ENCODE peak calls at places on chromosome 21, in four cellular contexts. Y is stomach, H is astrocyte, P is fibroblast of lung. J is an unnamed sample. For H3K4me1, the result is how much of the 10 kb centered on the place peaks cover.

GRCh38 chr21:34037446-34037845 is 35.9 kb upstream of the MRPS6 start:
- DNase-seq in Y (no peak), H (peak), P (no peak), J (no peak)

GRCh38 chr21:26320541-26320940 is 150.0 kb upstream of the APP start:
- DNase-seq in Y (no peak), H (no peak), P (no peak), J (no peak)

GRCh38 chr21:42405064-42406059 is 1.7 kb downstream of the UBASH3A start:
- DNase-seq in Y (no peak), H (no peak), P (no peak), J (no peak)

GRCh38 chr21:35095859-35096291 is 46.8 kb upstream of the RUNX1 start:
- DNase-seq in Y (no peak), H (peak), P (peak), J (no peak)

GRCh38 chr21:41851090-41851790 is 27.9 kb downstream of the PRDM15 start:
- DNase-seq in Y (no peak), H (no peak), P (no peak), J (no peak)

GRCh38 chr21:42010507-42011493 is 640 bp upstream of the ZBTB21 start:
- DNase-seq in Y (no peak), H (peak), P (no peak), J (no peak)

GRCh38 chr21:32256873-32257620 is 21.8 kb downstream of the MIS18A start:
- DNase-seq in Y (peak), H (peak), P (peak), J (no peak)

GRCh38 chr21:17270234-17270633 is 242.6 kb upstream of the CXADR start:
- DNase-seq in Y (no peak), H (peak), P (peak), J (no peak)

GRCh38 chr21:41786521-41786987 is 19.7 kb upstream of the RIPK4 start:
- DNase-seq in Y (peak), H (peak), P (no peak), J (no peak)

GRCh38 chr21:28207776-28208175 is 784.9 kb downstream of the LTN1 start:
- DNase-seq in Y (no peak), H (peak), P (peak), J (no peak)

GRCh38 chr21:29499734-29500343 is 201.1 kb downstream of the BACH1 start:
- DNase-seq in Y (no peak), H (no peak), P (peak), J (no peak)

GRCh38 chr21:45341261-45341660 is 53.6 kb upstream of the POFUT2 start:
- DNase-seq in Y (no peak), H (no peak), P (no peak), J (no peak)

GRCh38 chr21:45341779-45342178 is 54.1 kb upstream of the POFUT2 start:
- DNase-seq in Y (no peak), H (peak), P (no peak), J (no peak)

GRCh38 chr21:45340515-45340914 is 52.8 kb upstream of the POFUT2 start:
- DNase-seq in Y (no peak), H (no peak), P (no peak), J (no peak)

GRCh38 chr21:45338326-45339017 is 50.8 kb upstream of the POFUT2 start:
- DNase-seq in Y (no peak), H (no peak), P (no peak), J (no peak)

DNA sequence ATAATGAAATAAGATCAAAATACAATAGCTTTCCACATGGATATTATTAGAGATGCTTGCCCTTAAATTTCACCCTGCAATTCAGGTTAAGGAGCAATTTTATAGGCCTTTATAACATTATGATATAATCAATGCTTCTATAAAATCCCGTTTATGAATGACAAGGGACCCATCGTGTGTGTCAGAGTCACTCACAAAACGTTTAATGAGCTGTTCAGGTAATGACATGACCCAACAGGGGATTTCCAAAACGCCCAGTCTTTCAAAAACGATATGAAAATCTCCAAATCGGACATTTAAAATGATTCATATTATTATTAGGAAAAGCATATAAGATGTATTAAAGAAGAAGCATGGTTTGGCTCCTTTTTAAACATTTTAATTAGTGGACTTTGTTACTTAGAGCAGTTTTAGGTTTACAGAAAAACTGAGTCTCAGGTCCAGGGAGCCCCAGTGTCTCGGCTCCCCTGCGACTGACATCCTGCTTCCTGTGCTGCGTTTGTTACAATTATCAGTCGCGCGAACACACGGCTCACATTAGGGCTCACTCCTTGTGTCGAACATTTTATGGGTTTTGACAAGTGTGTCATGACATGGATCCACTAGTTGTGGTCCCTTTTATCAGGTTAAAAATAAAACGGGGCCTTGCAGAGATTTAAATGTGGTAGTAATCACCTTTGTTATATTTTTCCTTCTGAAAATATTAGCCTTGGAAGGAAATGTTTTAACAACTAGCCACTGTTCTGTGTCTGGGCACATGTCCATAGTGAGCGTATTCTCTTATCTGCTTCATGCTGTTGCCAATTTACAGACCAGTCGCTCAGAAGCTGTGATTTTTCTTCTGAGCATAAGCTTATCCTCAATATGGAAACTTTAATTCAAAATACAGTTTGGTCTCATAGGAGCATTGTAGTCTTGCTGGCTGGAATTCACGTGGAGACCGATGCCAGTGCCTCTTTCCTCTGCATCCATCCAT is 52.0 kb upstream of the POFUT2 start:
- DNase-seq in Y (no peak), H (no peak), P (no peak), J (no peak)
- H3K4me1 ChIP-seq in Y (under half), H (under half), P (under half), J (under half)

GRCh38 chr21:38621132-38621531 is 122.9 kb upstream of the ERG start:
- DNase-seq in Y (no peak), H (no peak), P (no peak), J (no peak)
- TF ChIP-seq CTCF in Y (no peak), H (no peak), P (no peak), J (peak)

GRCh38 chr21:45894107-45894810 is 87.3 kb upstream of the COL6A1 start:
- DNase-seq in Y (no peak), H (peak), P (peak), J (no peak)

GRCh38 chr21:45893166-45894106 is 88.1 kb upstream of the COL6A1 start:
- DNase-seq in Y (no peak), H (no peak), P (no peak), J (no peak)

GRCh38 chr21:45897191-45898027 is 84.2 kb upstream of the COL6A1 start:
- DNase-seq in Y (no peak), H (no peak), P (no peak), J (no peak)

GRCh38 chr21:45895778-45896370 is 85.7 kb upstream of the COL6A1 start:
- DNase-seq in Y (no peak), H (no peak), P (no peak), J (no peak)

DNA sequence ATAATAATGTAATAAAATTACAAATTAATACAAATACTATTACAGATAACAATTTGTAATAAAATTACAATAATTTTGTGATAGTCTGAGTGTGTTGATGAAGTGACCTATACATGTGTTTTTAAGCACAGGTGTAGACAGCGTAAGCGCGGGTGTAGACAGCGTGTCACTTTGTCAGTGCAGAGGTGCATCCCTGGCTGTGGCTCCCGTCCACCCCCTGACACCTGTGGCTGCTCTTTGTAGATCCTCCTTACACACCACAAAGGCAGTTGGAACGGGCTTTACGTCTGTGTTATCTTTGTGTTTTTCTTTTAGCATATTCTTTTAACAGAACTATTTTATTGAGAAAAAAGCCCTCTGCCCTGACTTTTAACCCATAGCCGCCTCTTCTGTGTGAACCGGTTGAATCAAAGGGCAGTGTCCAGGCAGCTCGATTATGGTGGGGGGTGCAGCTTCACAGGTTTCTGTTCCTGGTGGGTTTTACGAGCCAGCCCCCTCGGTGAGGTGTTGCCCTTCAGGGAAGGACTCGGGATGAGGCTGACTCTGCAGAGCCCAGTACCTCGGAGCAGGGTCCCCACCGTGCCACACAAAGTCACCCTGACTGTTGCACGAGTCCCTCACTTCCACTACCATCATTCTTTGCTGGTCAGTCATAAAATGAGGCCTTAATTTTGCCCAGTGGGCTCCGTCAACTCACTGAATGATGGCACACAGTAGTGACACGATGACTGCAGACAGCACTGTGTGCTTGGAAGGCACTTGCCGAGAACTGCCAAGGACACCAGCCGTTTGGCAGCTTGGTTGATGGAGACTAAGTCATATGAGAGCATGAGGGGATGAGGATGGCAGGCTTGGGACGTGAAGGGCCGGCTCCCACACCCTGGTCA is 86.4 kb upstream of the COL6A1 start:
- DNase-seq in Y (no peak), H (no peak), P (no peak), J (no peak)
- H3K4me3 ChIP-seq in Y (no peak), H (no peak), P (no peak), J (no peak)

GRCh38 chr21:15533618-15534017 is 196.2 kb upstream of the USP25 start:
- DNase-seq in Y (no peak), H (no peak), P (no peak), J (no peak)
- H3K4me1 ChIP-seq in Y (under half), H (under half), P (under half), J (under half)